ENCODE peak calls at places on chromosomes 3 and 15, in seven cellular contexts. L is ELR; U is natural killer cell treated with Interleukin-12 subunit alpha and Interleukin-12 subunit beta and Interleukin-15 and Interleukin-18, amount 100 ng/mL, for 72 hours; D is esophagus squamous epithelium; X is mucosa of descending colon; Q is germinal center; V is AG08395. J is an unnamed sample.
A peak's percentile ranks its signal among the peaks of the same experiment; 100 is the strongest.

GRCh38 chr3:84692261-84692660 is 266.5 kb upstream of the CADM2 start:
- DNase-seq in L (no peak), U (no peak), D (no peak), X (no peak), Q (no peak), V (no peak), J (no peak)

GRCh38 chr3:16048435-16049318 is 125.8 kb upstream of the GALNT15 start:
- DNase-seq in L (peak; percentile 84), U (no peak), D (no peak), X (peak; percentile 78), Q (peak; percentile 58), V (peak; percentile 72), J (peak; percentile 44)

GRCh38 chr3:187567741-187568140 is 102.5 kb downstream of the SST start:
- DNase-seq in L (peak; percentile 32), U (no peak), D (no peak), X (no peak), Q (no peak), V (peak; percentile 78), J (no peak)

GRCh38 chr3:133855772-133856171 is 39.9 kb downstream of the RAB6B start:
- DNase-seq in L (peak; percentile 21), U (no peak), D (no peak), X (no peak), Q (no peak), V (no peak), J (no peak)

GRCh38 chr3:24155291-24155690 is 210.2 kb downstream of the NR1D2 start:
- DNase-seq in L (no peak), U (no peak), D (no peak), X (no peak), Q (no peak), V (no peak), J (no peak)

GRCh38 chr15:68348064-68348463 is 70.5 kb downstream of the FEM1B start:
- DNase-seq in L (no peak), U (no peak), D (no peak), X (no peak), Q (no peak), V (no peak), J (no peak)

GRCh38 chr15:68045289-68046265 is 8.5 kb upstream of the PIAS1 start:
- DNase-seq in L (no peak), U (no peak), D (no peak), X (no peak), Q (no peak), V (no peak), J (no peak)

GRCh38 chr3:188819939-188820338 is 351.8 kb upstream of the TPRG1 start:
- DNase-seq in L (no peak), U (no peak), D (no peak), X (no peak), Q (no peak), V (peak; percentile 48), J (no peak)

GRCh38 chr15:63387741-63388468 is 6.3 kb upstream of the CA12 start:
- DNase-seq in L (no peak), U (no peak), D (no peak), X (no peak), Q (no peak), V (no peak), J (no peak)

GRCh38 chr3:31704651-31705179 is 172.0 kb downstream of the STT3B start:
- DNase-seq in L (peak; percentile 74), U (peak; percentile 72), D (no peak), X (peak; percentile 57), Q (no peak), V (peak; percentile 46), J (peak; percentile 79)

GRCh38 chr3:60431599-60431958 is 819.7 kb downstream of the FHIT start:
- DNase-seq in L (no peak), U (no peak), D (no peak), X (no peak), Q (no peak), V (no peak), J (no peak)

GRCh38 chr3:114143817-114144216 is 35.0 kb downstream of the DRD3 start:
- DNase-seq in L (no peak), U (no peak), D (no peak), X (no peak), Q (no peak), V (no peak), J (no peak)

GRCh38 chr3:50221413-50222168 is 14.4 kb upstream of the GNAI2 start:
- DNase-seq in L (no peak), U (no peak), D (no peak), X (no peak), Q (no peak), V (no peak), J (peak; percentile 59)

J was measured in body of pancreas.